ENCODE peak calls at places on chromosomes 16 and 17, in ten cellular contexts. U is NT2/D1; W is hippocampal formation; P is LoVo; M is activated CD4-positive, alpha-beta T cell treated with anti-CD3 and anti-CD28 coated beads for 4 hours; E is ELR; L is choroid plexus epithelial cell; F is iPS DF 6.9; G is germinal center; O is stimulated activated CD4-positive, alpha-beta T cell treated with anti-CD3 and anti-CD28 coated beads, TNF-alpha, amount 100 ng/mL, for 1 hour. B is an unnamed sample.

GRCh38 chr16:16992986-16993783 is 477.6 kb downstream of the XYLT1 start:
- DNase-seq in L (no peak), W (no peak), M (peak), E (no peak), O (no peak), U (no peak), F (no peak), G (no peak), P (no peak), B (no peak)

GRCh38 chr16:767743-768235 is 7.3 kb downstream of the MSLN start:
- DNase-seq in M (no peak), U (no peak), L (no peak), F (no peak), W (no peak), G (no peak), P (no peak), O (no peak), E (no peak), B (no peak)

GRCh38 chr16:13973321-13974023 is 53.5 kb downstream of the ERCC4 start:
- DNase-seq in G (no peak), M (no peak), W (no peak), P (no peak), E (no peak), F (no peak), O (no peak), L (no peak), U (no peak), B (no peak)

GRCh38 chr16:28931801-28932225 is at the start of gene CD19:
- DNase-seq in L (no peak), U (no peak), E (no peak), M (no peak), G (peak), W (no peak), P (no peak), O (no peak), F (no peak), B (no peak)

GRCh38 chr16:85056211-85056748 is 28.7 kb downstream of the KIAA0513 start:
- DNase-seq in W (peak), G (no peak), M (no peak), F (no peak), U (no peak), L (peak), P (no peak), E (peak), O (no peak), B (no peak)

GRCh38 chr17:4184811-4185210 is 41.8 kb downstream of the CYB5D2 start:
- DNase-seq in F (no peak), W (no peak), G (no peak), M (no peak), O (no peak), L (no peak), E (no peak), U (no peak), P (no peak), B (no peak)

GRCh38 chr17:78716814-78717393 is 65.2 kb downstream of the CYTH1 start:
- DNase-seq in F (no peak), G (no peak), P (peak), E (peak), L (peak), U (no peak), M (peak), W (peak), O (no peak), B (no peak)

GRCh38 chr16:57169327-57169726 is 16.5 kb downstream of the PSME3IP1 start:
- DNase-seq in W (peak), P (no peak), E (no peak), O (no peak), L (no peak), F (no peak), M (no peak), U (no peak), G (no peak), B (no peak)

GRCh38 chr16:68642436-68643064 is 2.6 kb upstream of the CDH3 start:
- DNase-seq in M (no peak), L (peak), O (no peak), F (no peak), U (peak), P (no peak), W (no peak), E (peak), G (no peak), B (no peak)

GRCh38 chr17:72166040-72166439 is 45.2 kb downstream of the SOX9 start:
- DNase-seq in M (no peak), U (no peak), W (no peak), P (no peak), F (no peak), G (no peak), L (no peak), E (no peak), O (no peak), B (no peak)

GRCh38 chr16:20906225-20906870 is 5.8 kb downstream of the LYRM1 start:
- DNase-seq in F (no peak), W (no peak), G (no peak), E (peak), L (peak), U (no peak), P (no peak), M (no peak), O (no peak), B (no peak)

GRCh38 chr16:77212736-77213541 is 13.7 kb downstream of the SYCE1L start:
- DNase-seq in L (peak), O (peak), E (no peak), F (no peak), W (no peak), P (peak), M (peak), G (peak), U (no peak), B (peak)

GRCh38 chr16:67780847-67781547 is 25.4 kb downstream of the RANBP10 start:
- DNase-seq in P (no peak), F (no peak), M (no peak), E (no peak), U (no peak), L (no peak), O (no peak), W (no peak), G (no peak), B (no peak)

GRCh38 chr16:53945996-53946395 is 242.0 kb downstream of the FTO start:
- DNase-seq in M (no peak), W (peak), P (no peak), U (peak), G (peak), E (peak), L (peak), F (peak), O (no peak), B (no peak)

GRCh38 chr17:42403150-42403549 is 14.9 kb upstream of the STAT3 start:
- DNase-seq in U (no peak), F (no peak), P (no peak), M (peak), G (no peak), L (no peak), W (no peak), E (no peak), O (peak), B (peak)